ENCODE peak calls at places on chromosomes 16 and 17, in ten cellular contexts. I is GM12878, X is A549, K is spleen, P is ovary, T is vagina, H is uterus, C is IMR-90, S is right lobe of liver, R is H1. M is an unnamed sample. For H3K4me1 and H3K9me3, the result is how much of the 10 kb centered on the place peaks cover.

GRCh38 chr16:26645629-26646028 is 421.1 kb upstream of the C16orf82 start:
- DNase-seq in R (peak), I (no peak), S (no peak), P (no peak), K (no peak), H (no peak), X (peak), C (no peak), T (peak), M (peak)

GRCh38 chr17:38605852-38606645 is at the start of gene SRCIN1:
- DNase-seq in S (no peak), C (peak), I (no peak), H (peak), T (no peak), R (peak), P (peak), X (peak), K (peak), M (peak)

GRCh38 chr17:80036715-80037477 is 454 bp downstream of the CCDC40 start:
- DNase-seq in R (peak), S (no peak), P (no peak), T (no peak), K (peak), C (no peak), I (no peak), H (no peak), X (peak), M (peak)

GRCh38 chr16:24508614-24509013 is 30.8 kb upstream of the RBBP6 start:
- DNase-seq in T (no peak), I (no peak), X (no peak), K (no peak), C (peak), R (no peak), P (no peak), S (no peak), H (no peak), M (no peak)

GRCh38 chr17:34671191-34671590 is 91.8 kb downstream of the TMEM132E start:
- DNase-seq in S (no peak), H (no peak), C (no peak), R (no peak), K (no peak), P (no peak), I (no peak), T (no peak), X (no peak), M (no peak)

GRCh38 chr17:77513045-77513444 is 372.3 kb downstream of the SEC14L1 start:
- DNase-seq in K (no peak), R (no peak), C (no peak), T (no peak), S (no peak), H (no peak), P (no peak), I (no peak), X (no peak), M (no peak)

GRCh38 chr17:82024859-82025258 is 1.8 kb downstream of the LRRC45 start:
- DNase-seq in H (no peak), C (no peak), X (no peak), K (no peak), R (no peak), P (no peak), T (no peak), I (no peak), S (no peak), M (no peak)

GRCh38 chr17:5437721-5438317 is 1.1 kb downstream of the C1QBP start:
- DNase-seq in R (no peak), K (no peak), C (peak), S (no peak), P (no peak), T (no peak), I (no peak), X (no peak), H (no peak), M (no peak)

GRCh38 chr16:3912897-3913296 is 32.4 kb upstream of the CREBBP start:
- DNase-seq in R (no peak), C (no peak), P (no peak), T (no peak), H (no peak), X (no peak), K (no peak), S (no peak), I (no peak), M (no peak)

GRCh38 chr17:42676424-42677011 is at the start of gene PLEKHH3:
- DNase-seq in K (peak), S (no peak), C (no peak), X (no peak), H (no peak), T (no peak), I (no peak), R (peak), P (no peak), M (no peak)

GRCh38 chr16:84618428-84619102 is 687 bp upstream of the COTL1 start:
- DNase-seq in P (peak), T (no peak), I (no peak), R (peak), X (peak), C (peak), K (peak), S (no peak), H (peak), M (no peak)

GRCh38 chr17:50047488-50048126 is 8.3 kb upstream of the ITGA3 start:
- DNase-seq in X (peak), P (no peak), H (no peak), C (peak), R (no peak), T (no peak), S (peak), I (no peak), K (no peak), M (no peak)

GRCh38 chr17:1561420-1562177 is 993 bp downstream of the PITPNA start:
- DNase-seq in K (peak), T (no peak), X (no peak), R (peak), C (no peak), P (peak), I (no peak), S (no peak), H (no peak), M (no peak)

GRCh38 chr16:61128545-61129323 is 907.5 kb downstream of the CDH8 start:
- DNase-seq in C (no peak), R (no peak), H (no peak), I (no peak), S (no peak), K (peak), T (no peak), X (no peak), P (no peak), M (peak)

GRCh38 chr16:4309833-4310266 is 6.0 kb upstream of the GLIS2 start:
- DNase-seq in K (peak), P (no peak), H (no peak), I (no peak), T (no peak), R (peak), X (peak), S (no peak), C (peak), M (peak)

GRCh38 chr17:43875476-43876147 is 28.6 kb downstream of the CD300LG start:
- DNase-seq in H (no peak), S (no peak), C (no peak), I (no peak), X (no peak), P (no peak), T (no peak), R (no peak), K (peak), M (no peak)

GRCh38 chr17:42347198-42347597 is 41.0 kb downstream of the STAT3 start:
- DNase-seq in H (peak), X (peak), P (no peak), C (peak), S (no peak), I (no peak), T (no peak), K (no peak), R (no peak), M (no peak)

GRCh38 chr16:63169100-63169499 is 1132.9 kb upstream of the CDH8 start:
- DNase-seq in I (no peak), S (no peak), X (no peak), R (no peak), H (no peak), K (no peak), T (no peak), C (no peak), P (no peak), M (no peak)

GRCh38 chr17:31527606-31528005 is 136.1 kb downstream of the RAB11FIP4 start:
- DNase-seq in I (no peak), C (peak), T (no peak), S (no peak), P (no peak), X (no peak), R (no peak), H (no peak), K (peak), M (peak)

GRCh38 chr17:28544402-28545140 is 7.9 kb downstream of the UNC119 start:
- DNase-seq in I (no peak), K (peak), X (no peak), P (no peak), S (no peak), T (no peak), C (no peak), H (no peak), R (no peak), M (no peak)

GRCh38 chr16:69615528-69615927 is 49.8 kb downstream of the NFAT5 start:
- DNase-seq in K (no peak), T (no peak), P (no peak), R (no peak), C (no peak), I (no peak), X (no peak), H (no peak), S (no peak), M (no peak)
- H3K4me1 ChIP-seq in K (under half), T (half or more), P (under half), R (under half), C (under half), I (under half), X (half or more), H (under half), S (under half), M (under half)

DNA sequence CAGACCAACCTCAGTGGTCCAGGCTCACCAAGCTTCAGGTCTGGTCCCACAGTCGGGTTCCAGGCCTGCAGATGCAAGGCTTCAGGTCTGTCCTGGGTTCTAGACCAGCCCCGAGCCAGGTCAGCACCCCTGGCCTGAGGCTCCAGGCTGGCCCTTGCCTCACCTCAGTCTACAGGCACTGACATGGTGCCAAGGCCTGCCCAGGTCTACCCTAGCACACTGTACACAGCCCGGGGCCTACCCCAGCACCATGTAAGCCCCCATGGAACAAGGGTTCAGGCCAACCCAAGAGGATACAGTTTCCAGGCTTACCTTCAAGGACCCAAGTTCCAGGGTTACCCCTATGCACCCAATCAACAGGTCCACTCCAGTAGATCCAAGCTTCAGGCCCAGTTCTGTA is 26.8 kb downstream of the ZFP1 start:
- DNase-seq in P (no peak), S (no peak), I (no peak), K (no peak), X (no peak), H (no peak), T (no peak), R (no peak), C (no peak), M (no peak)
- H3K9me3 ChIP-seq in P (under half), S (under half), I (under half), K (half or more), X (half or more), H (under half), T (under half), R (under half), C (half or more), M (under half)

GRCh38 chr17:78862073-78863023 is 21.7 kb upstream of the USP36 start:
- DNase-seq in R (no peak), C (peak), T (peak), H (peak), P (peak), I (no peak), S (no peak), K (no peak), X (peak), M (peak)
- TF ChIP-seq POLR2A in R (no peak), C (peak), T (no peak), H (peak), P (no peak), I (no peak), S (no peak), K (no peak), X (peak), M (no peak)

GRCh38 chr17:57991537-57991936 is 3.5 kb upstream of the VEZF1 start:
- DNase-seq in I (no peak), H (no peak), P (no peak), C (no peak), S (no peak), T (no peak), K (no peak), R (no peak), X (no peak), M (no peak)
- H3K4me1 ChIP-seq in I (under half), H (under half), P (under half), C (under half), S (under half), T (under half), K (under half), R (under half), X (half or more), M (under half)

DNA sequence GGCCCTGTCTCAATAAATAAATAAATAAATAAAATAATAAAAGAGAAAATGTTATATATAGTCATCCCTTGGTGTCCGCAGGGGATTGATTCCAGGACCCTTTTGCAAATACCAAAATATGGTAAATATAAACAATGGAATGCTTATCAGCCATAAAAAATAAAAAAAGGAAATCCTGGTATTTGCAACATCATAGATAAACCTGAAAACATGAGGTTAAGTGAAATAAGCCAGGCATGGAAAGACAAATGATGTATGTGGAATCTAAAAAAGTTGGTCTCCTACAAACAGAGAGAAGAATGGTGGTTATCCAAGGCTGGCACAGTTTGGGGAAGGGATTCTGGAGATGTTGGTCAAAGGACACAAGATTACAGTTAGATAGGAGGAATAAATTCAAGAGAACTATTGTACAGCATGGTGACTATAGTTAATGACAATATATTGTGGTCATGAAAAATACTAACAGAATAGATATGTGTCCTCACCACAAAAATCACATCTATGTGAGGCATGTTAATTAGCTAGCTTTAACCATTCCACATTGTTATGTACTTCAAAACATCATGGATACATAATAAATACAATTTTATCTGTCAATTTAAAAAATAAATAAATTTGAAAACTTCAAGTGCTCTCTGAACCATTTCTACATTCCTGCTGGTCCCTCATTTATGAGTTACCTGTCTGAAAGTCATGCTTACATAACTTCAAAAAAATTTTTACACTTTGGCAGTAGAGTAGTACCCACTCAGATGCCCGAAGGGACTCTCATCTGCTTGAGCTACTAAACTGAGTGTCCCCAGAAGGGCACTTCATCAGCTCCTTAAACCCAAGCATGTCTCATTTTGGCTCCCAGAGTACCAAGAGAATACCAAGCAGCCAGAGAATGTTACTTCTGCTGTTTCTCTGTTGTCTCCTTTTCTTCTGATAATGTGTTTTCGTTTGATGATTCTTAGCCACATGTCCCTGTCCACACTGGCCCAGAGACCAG is 26.6 kb downstream of the N4BP1 start:
- DNase-seq in H (no peak), I (no peak), X (no peak), T (no peak), K (no peak), S (no peak), C (no peak), P (no peak), R (no peak), M (no peak)
- H3K9me3 ChIP-seq in H (under half), I (under half), X (under half), T (under half), K (under half), S (under half), C (under half), P (under half), R (under half), M (under half)

GRCh38 chr17:74544991-74545441 is 899 bp downstream of the CD300C start:
- DNase-seq in P (no peak), T (no peak), C (no peak), K (no peak), S (no peak), X (no peak), H (no peak), I (no peak), R (no peak), M (no peak)

GRCh38 chr17:74546586-74546985 is 671 bp upstream of the CD300C start:
- DNase-seq in X (no peak), K (no peak), H (no peak), P (no peak), C (no peak), R (no peak), T (no peak), S (no peak), I (no peak), M (no peak)

GRCh38 chr17:74543891-74544760 is 1.8 kb downstream of the CD300C start:
- DNase-seq in K (no peak), R (no peak), C (no peak), T (no peak), X (no peak), H (no peak), I (no peak), S (peak), P (no peak), M (no peak)

GRCh38 chr17:74547264-74547663 is 1.3 kb upstream of the CD300C start:
- DNase-seq in I (no peak), H (no peak), C (no peak), K (no peak), T (no peak), R (no peak), P (no peak), S (no peak), X (no peak), M (no peak)

GRCh38 chr17:74545456-74546230 is at the start of gene CD300C:
- DNase-seq in I (no peak), P (no peak), S (no peak), T (no peak), R (no peak), C (no peak), X (no peak), K (peak), H (no peak), M (peak)
- TF ChIP-seq POLR2A in I (no peak), P (no peak), S (no peak), T (no peak), R (no peak), C (no peak), X (no peak), K (no peak), H (no peak), M (no peak)